ENCODE peak calls at places on chromosomes 7 and 10, in five cellular contexts. V is psoas muscle, H is cardiac muscle cell, C is body of pancreas, G is tibial artery. L is an unnamed sample.

GRCh38 chr7:77482015-77482414 is 55.1 kb upstream of the PTPN12 start:
- DNase-seq in C (peak), H (no peak), G (no peak), V (no peak), L (no peak)

GRCh38 chr10:103847909-103848468 is 7.4 kb downstream of the SH3PXD2A start:
- DNase-seq in C (no peak), H (no peak), G (no peak), V (no peak), L (no peak)

GRCh38 chr7:22066484-22066883 is 120.8 kb upstream of the CDCA7L start:
- DNase-seq in H (no peak), C (no peak), G (no peak), V (no peak), L (no peak)

GRCh38 chr10:110357252-110357780 is 52.6 kb upstream of the SMNDC1 start:
- DNase-seq in G (no peak), V (no peak), C (no peak), H (peak), L (peak)

GRCh38 chr7:48481235-48481634 is 310.0 kb downstream of the ABCA13 start:
- DNase-seq in G (no peak), C (no peak), V (no peak), H (no peak), L (no peak)

GRCh38 chr7:121810831-121811494 is 62.0 kb upstream of the PTPRZ1 start:
- DNase-seq in V (no peak), G (no peak), H (no peak), C (no peak), L (no peak)

GRCh38 chr7:98618786-98619185 is 1.7 kb downstream of the NPTX2 start:
- DNase-seq in V (no peak), C (peak), G (no peak), H (no peak), L (no peak)

GRCh38 chr10:51063659-51064535 is 10.4 kb upstream of the PRKG1 start:
- DNase-seq in H (peak), V (no peak), C (no peak), G (no peak), L (no peak)

GRCh38 chr10:17662193-17663138 is 18.5 kb downstream of the STAM start:
- DNase-seq in G (no peak), V (no peak), C (no peak), H (no peak), L (no peak)

GRCh38 chr10:101244321-101245050 is 15.2 kb upstream of the LBX1 start:
- DNase-seq in C (no peak), G (no peak), V (peak), H (no peak), L (no peak)

GRCh38 chr7:96224682-96225081 is 97.2 kb downstream of the SLC25A13 start:
- DNase-seq in G (no peak), V (no peak), C (no peak), H (no peak), L (no peak)

GRCh38 chr10:95250856-95251255 is 39.9 kb downstream of the PDLIM1 start:
- DNase-seq in V (no peak), H (no peak), C (no peak), G (peak), L (no peak)

GRCh38 chr10:110052911-110053310 is 45.1 kb downstream of the ADD3 start:
- DNase-seq in C (no peak), G (no peak), V (no peak), H (no peak), L (no peak)

GRCh38 chr10:84258034-84258695 is 13.3 kb downstream of the RGR start:
- DNase-seq in V (no peak), H (no peak), C (no peak), G (no peak), L (no peak)

GRCh38 chr7:17300012-17300411 is 1.6 kb downstream of the AHR start:
- DNase-seq in G (no peak), C (no peak), H (no peak), V (no peak), L (no peak)
- H3K27ac ChIP-seq in G (peak), C (peak), H (no peak), V (peak), L (no peak)

DNA sequence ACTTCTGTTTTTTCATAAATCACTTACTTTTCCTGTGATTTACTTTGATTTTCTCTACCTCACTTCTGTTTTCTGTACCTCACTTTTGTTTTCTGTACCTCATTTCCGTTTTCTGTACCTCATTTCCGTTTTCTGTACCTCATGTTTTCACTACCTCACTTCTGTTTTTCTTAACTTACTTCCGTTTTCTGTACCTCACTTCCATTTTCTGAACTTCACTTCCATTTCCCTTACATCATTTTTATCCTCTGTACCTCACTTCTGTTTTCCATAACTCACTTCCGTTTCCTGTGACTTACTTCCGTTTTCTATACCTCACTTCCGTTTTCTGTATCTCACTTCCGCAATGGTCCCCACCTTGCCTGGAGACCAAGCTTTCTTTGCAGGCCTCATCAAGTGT is 491.9 kb upstream of the AKR1E2 start:
- DNase-seq in H (no peak), V (no peak), C (no peak), G (no peak), L (no peak)
- H3K27ac ChIP-seq in H (no peak), V (no peak), C (no peak), G (no peak), L (no peak)

DNA sequence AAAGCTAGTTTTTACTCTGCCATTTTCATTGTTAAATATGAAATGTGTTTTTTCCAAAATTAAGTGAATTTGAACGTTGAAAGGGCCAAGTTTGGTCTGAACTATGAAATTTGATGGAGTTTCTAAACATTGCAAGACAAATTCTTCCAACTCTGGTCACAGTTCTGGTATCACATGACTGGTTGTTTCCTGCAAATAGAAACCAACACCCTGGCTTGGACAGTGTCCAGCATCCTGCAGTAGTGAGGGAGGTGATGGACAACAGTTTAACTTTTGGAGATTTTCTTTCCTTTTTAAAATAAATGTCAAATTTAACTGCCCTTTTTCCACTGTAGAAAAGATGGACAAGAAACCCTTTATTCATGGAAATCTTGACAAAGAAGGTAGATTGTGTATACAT is 54.8 kb upstream of the AGBL3 start:
- DNase-seq in H (no peak), G (no peak), C (no peak), V (no peak), L (no peak)
- H3K27ac ChIP-seq in H (no peak), G (peak), C (no peak), V (no peak), L (no peak)

DNA sequence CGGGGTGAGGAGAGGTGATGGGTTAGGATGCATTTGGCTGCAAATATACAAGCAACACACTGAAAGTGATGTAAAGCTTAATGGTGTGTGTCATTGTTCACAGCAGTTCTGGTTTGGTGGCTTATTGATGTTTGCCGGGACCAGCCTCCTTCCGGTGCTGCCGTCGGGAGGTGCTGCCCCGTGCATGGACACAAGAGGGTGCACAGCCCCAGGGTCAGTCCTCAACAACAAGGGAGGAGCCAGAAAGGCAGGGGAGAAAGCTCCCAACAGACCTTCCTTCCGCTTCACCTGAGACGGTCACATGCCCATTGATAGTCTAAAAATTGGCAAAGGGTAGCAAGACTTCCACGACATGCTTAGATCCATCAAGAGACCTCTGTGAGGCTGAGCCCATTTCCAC is 9.5 kb downstream of the RNF32 start:
- DNase-seq in G (no peak), C (peak), V (no peak), H (no peak), L (no peak)
- H3K27ac ChIP-seq in G (no peak), C (no peak), V (no peak), H (no peak), L (no peak)

GRCh38 chr7:3245077-3245476 is 56.0 kb upstream of the SDK1 start:
- DNase-seq in V (no peak), G (no peak), C (no peak), H (no peak), L (no peak)

GRCh38 chr7:3245721-3246120 is 55.3 kb upstream of the SDK1 start:
- DNase-seq in H (no peak), C (no peak), G (no peak), V (no peak), L (no peak)

GRCh38 chr7:3243256-3243655 is 57.8 kb upstream of the SDK1 start:
- DNase-seq in G (peak), V (no peak), H (peak), C (no peak), L (no peak)

GRCh38 chr7:3243680-3244079 is 57.4 kb upstream of the SDK1 start:
- DNase-seq in H (no peak), V (no peak), G (no peak), C (no peak), L (no peak)

DNA sequence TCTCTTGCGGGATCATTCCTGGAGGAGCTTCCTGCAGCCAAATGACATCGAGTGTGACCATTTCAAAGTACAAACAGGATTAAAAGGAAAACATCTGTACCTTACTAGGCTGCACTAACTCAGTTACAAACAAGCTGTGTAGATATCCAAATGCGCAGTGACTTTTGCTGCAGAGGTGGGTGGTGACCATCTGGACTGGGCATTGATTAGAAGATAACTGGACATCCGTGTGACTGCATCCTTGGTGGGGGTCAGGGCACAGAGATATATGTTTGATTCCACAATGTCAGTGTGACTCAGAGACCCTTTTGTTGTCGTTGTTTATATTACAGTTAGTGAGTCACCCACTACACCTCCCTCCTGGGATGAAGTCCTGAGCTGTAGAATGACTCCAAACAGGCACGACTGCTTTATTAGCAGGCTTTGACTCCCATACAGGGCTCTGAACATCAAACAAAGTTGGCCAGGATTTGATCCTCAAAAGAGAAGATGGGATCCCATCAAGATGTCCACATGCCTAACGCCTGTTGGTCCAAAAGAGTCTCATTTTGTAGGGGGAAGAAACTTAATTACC is 56.7 kb upstream of the SDK1 start:
- DNase-seq in G (no peak), V (no peak), C (no peak), H (no peak), L (no peak)
- H3K27ac ChIP-seq in G (peak), V (no peak), C (no peak), H (no peak), L (no peak)

DNA sequence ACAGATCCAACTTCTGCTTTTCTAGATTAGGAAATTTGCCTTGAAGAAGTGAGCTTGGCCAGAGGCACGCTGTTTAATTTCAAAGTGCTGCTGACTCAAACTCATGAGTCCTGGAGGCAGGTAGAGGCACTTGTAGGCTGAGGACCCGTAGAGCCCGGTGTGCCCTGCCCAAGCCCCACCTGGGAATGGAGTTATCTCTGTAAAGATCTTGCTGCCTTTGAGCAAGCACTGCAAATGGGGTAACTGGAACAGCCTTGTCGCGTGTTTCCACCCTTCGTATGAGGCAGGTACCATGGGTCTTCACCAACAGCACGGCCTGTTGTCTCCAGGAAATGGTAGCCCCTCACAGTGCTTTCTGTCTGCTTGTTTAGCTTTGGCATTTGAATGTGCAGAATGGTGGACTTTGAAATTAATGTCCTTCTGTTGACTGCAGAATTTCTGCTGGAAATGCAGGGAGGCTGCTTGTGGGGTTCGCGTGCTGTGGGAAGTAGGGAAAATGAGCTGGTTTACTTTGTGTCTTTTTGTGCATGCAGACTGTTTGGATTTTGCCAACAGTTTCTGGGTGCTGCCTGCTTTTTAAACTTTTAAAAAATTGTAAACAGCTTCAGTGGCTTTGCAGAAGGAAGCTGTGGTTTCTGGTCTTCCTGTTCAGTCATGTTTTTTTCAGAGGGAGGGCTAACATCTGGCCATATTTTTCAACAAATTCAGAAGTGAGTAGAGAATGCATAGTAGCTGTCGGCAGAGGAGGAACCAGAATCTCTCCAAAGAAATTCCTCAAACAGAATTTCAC is 27.2 kb downstream of the CCM2 start:
- DNase-seq in H (no peak), V (no peak), G (peak), C (no peak), L (no peak)
- H3K27ac ChIP-seq in H (no peak), V (no peak), G (no peak), C (peak), L (peak)

DNA sequence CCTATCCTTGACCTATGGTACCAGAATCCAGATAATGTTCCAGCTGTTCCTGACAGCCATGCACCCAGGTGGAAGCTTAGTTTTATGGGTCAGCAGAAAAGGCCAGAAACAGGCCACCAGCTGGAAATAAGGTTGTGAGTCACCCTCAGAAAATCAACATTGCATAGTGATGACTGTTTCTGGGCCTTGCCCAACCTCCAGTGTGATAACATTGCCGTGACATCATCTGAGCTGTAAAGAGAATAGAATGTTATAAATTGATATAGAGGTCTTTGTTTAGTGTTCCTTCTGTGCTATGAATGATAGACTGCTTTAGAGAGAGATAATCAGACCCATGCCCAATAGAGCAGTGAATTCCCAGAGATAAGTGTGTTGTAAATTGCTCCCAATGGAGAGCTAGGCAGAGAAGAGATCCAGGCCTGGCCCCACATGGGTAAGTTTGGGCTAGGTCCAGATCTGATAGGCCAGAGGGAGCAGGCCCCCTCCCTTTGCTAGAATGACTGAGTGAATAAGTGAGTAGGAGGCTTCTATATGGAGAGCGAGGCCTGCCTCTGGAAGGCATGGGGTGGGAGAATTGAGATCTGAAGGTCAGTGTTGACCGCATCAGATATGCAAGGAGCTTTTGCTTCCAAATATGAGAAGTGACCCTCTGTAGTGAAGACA is 14.2 kb upstream of the HPS1 start:
- DNase-seq in G (no peak), C (peak), V (no peak), H (peak), L (no peak)
- H3K27ac ChIP-seq in G (peak), C (peak), V (peak), H (peak), L (no peak)